ENCODE peak calls at places on chromosomes 5 and 9, in ten cellular contexts. T is HuH-7; N is T-cell; C is SJSA1; O is GM13976; I is Calu3; L is ELR; U is stimulated activated CD4-positive, alpha-beta T cell treated with anti-CD3 and anti-CD28 coated beads, TNF-alpha, amount 100 ng/mL, for 4 hours; M is activated T-helper 1 cell treated with Interleukin-2 at 50 U/mL for 16 hours; H is GM19239. K is an unnamed sample.

GRCh38 chr9:98783518-98784226 is 12.7 kb downstream of the ANKS6 start:
- DNase-seq in I (no peak), H (no peak), T (no peak), L (no peak), O (peak; percentile 6), U (no peak), C (no peak), M (no peak), N (no peak), K (no peak)

GRCh38 chr5:107285772-107286171 is 385.0 kb downstream of the EFNA5 start:
- DNase-seq in N (no peak), T (no peak), C (no peak), U (no peak), O (no peak), M (no peak), I (no peak), L (peak; percentile 20), H (no peak), K (no peak)

GRCh38 chr9:22588918-22589317 is 142.3 kb downstream of the DMRTA1 start:
- DNase-seq in I (no peak), L (no peak), U (no peak), T (no peak), M (no peak), C (no peak), N (no peak), H (no peak), O (no peak), K (no peak)

GRCh38 chr9:110357510-110357909 is 19.8 kb upstream of the TXNDC8 start:
- DNase-seq in N (no peak), U (no peak), T (no peak), L (no peak), C (no peak), O (no peak), H (no peak), M (no peak), I (no peak), K (no peak)

GRCh38 chr5:53782620-53783019 is 222.2 kb downstream of the NDUFS4 start:
- DNase-seq in M (no peak), L (no peak), I (no peak), O (no peak), T (no peak), U (no peak), N (no peak), H (no peak), C (no peak), K (no peak)

GRCh38 chr5:179836225-179837019 is 15.7 kb downstream of the SQSTM1 start:
- DNase-seq in T (no peak), M (peak; percentile 37), I (no peak), O (peak; percentile 63), L (peak; percentile 68), U (peak; percentile 38), N (peak; percentile 41), H (no peak), C (no peak), K (peak; percentile 55)

GRCh38 chr5:54171645-54172384 is 138.6 kb downstream of the ARL15 start:
- DNase-seq in N (no peak), I (peak; percentile 40), L (peak; percentile 15), U (no peak), M (no peak), H (no peak), C (no peak), O (no peak), T (no peak), K (peak; percentile 9)

GRCh38 chr9:110183208-110184145 is 24.5 kb downstream of the C9orf152 start:
- DNase-seq in U (no peak), M (no peak), H (peak; percentile 48), C (peak; percentile 57), T (peak; percentile 70), N (peak; percentile 19), L (peak; percentile 77), O (peak; percentile 69), I (peak; percentile 71), K (peak; percentile 73)

GRCh38 chr5:60700347-60700815 is 415 bp upstream of the DEPDC1B start:
- DNase-seq in U (no peak), O (peak; percentile 21), M (no peak), L (peak; percentile 42), C (no peak), H (no peak), N (peak; percentile 8), T (no peak), I (no peak), K (no peak)

GRCh38 chr5:116475232-116475828 is 99.3 kb downstream of the SEMA6A start:
- DNase-seq in C (no peak), I (no peak), M (no peak), N (no peak), L (no peak), O (no peak), T (no peak), U (no peak), H (no peak), K (peak; percentile 15)

GRCh38 chr5:180844432-180844831 is 16.6 kb downstream of the ZFP62 start:
- DNase-seq in C (no peak), U (no peak), L (no peak), M (no peak), N (no peak), T (no peak), O (no peak), I (no peak), H (no peak), K (no peak)

GRCh38 chr5:98205691-98206461 is 567.6 kb upstream of the RGMB start:
- DNase-seq in M (no peak), N (no peak), H (no peak), C (no peak), U (no peak), O (no peak), I (no peak), T (no peak), L (peak; percentile 58), K (no peak)

GRCh38 chr5:132476853-132477729 is 13.5 kb downstream of the IRF1 start:
- DNase-seq in N (no peak), L (no peak), C (no peak), T (no peak), O (no peak), H (no peak), I (no peak), U (no peak), M (no peak), K (no peak)

GRCh38 chr5:137728048-137728447 is 7.8 kb downstream of the KLHL3 start:
- DNase-seq in M (no peak), T (no peak), U (no peak), L (no peak), O (no peak), C (no peak), I (no peak), N (no peak), H (no peak), K (no peak)

GRCh38 chr9:2570615-2571479 is 50.7 kb upstream of the VLDLR start:
- DNase-seq in N (peak; percentile 1), T (peak; percentile 30), H (no peak), O (peak; percentile 18), C (peak; percentile 75), I (peak; percentile 80), M (no peak), L (peak; percentile 72), U (no peak), K (no peak)

GRCh38 chr5:2391021-2391420 is 360.5 kb downstream of the IRX2 start:
- DNase-seq in C (no peak), O (no peak), I (no peak), M (no peak), H (no peak), N (no peak), U (no peak), L (no peak), T (no peak), K (no peak)

GRCh38 chr5:32302822-32303754 is 9.7 kb downstream of the MTMR12 start:
- DNase-seq in N (no peak), T (no peak), L (no peak), O (no peak), H (no peak), C (no peak), M (no peak), I (peak; percentile 34), U (no peak), K (no peak)

GRCh38 chr5:133251296-133252132 is 199.7 kb downstream of the HSPA4 start:
- DNase-seq in M (no peak), U (no peak), H (no peak), L (no peak), I (peak; percentile 70), N (no peak), T (no peak), O (no peak), C (no peak), K (no peak)

GRCh38 chr5:32810812-32811211 is 99.7 kb downstream of the NPR3 start:
- DNase-seq in I (no peak), H (no peak), C (no peak), N (no peak), T (no peak), U (no peak), O (no peak), L (no peak), M (no peak), K (no peak)

GRCh38 chr5:55226027-55226933 is 835 bp downstream of the MCIDAS start:
- DNase-seq in N (no peak), O (peak; percentile 82), H (peak; percentile 66), I (peak; percentile 89), C (peak; percentile 86), U (no peak), T (peak; percentile 87), L (peak; percentile 81), M (no peak), K (peak; percentile 85)

GRCh38 chr5:26812714-26813113 is 225.7 kb downstream of the CDH9 start:
- DNase-seq in U (no peak), I (no peak), C (no peak), H (no peak), T (no peak), O (no peak), N (no peak), M (no peak), L (no peak), K (no peak)

GRCh38 chr5:15013654-15014463 is 142.3 kb upstream of the ANKH start:
- DNase-seq in O (peak; percentile 50), H (no peak), N (no peak), U (no peak), M (no peak), L (peak; percentile 83), I (no peak), C (no peak), T (peak; percentile 31), K (peak; percentile 34)

GRCh38 chr5:81525690-81526089 is 131.8 kb upstream of the ACOT12 start:
- DNase-seq in N (no peak), H (no peak), U (no peak), O (no peak), L (peak; percentile 49), M (no peak), T (no peak), C (no peak), I (no peak), K (no peak)

GRCh38 chr5:3343911-3344310 is 251.7 kb upstream of the IRX1 start:
- DNase-seq in U (no peak), N (no peak), C (no peak), L (no peak), M (no peak), O (no peak), I (no peak), H (no peak), T (no peak), K (no peak)

GRCh38 chr5:143682221-143682620 is 129.7 kb upstream of the HMHB1 start:
- DNase-seq in U (no peak), M (no peak), L (no peak), N (no peak), C (no peak), O (no peak), H (no peak), I (no peak), T (no peak), K (no peak)

GRCh38 chr5:133398646-133399081 is 213.7 kb downstream of the FSTL4 start:
- DNase-seq in N (no peak), T (no peak), M (no peak), H (no peak), U (no peak), L (no peak), I (no peak), O (peak; percentile 68), C (no peak), K (peak; percentile 62)

GRCh38 chr5:122906768-122907167 is 61.4 kb downstream of the SNX24 start:
- DNase-seq in L (peak; percentile 60), I (no peak), C (no peak), H (no peak), O (no peak), T (no peak), M (no peak), U (no peak), N (no peak), K (no peak)

K was measured in GM13977.